ENCODE peak calls at places on chromosomes 5 and 9, in six cellular contexts. N, P, A, W, T and F are unnamed samples.

GRCh38 chr5:102733534-102733933 is 21.6 kb upstream of the PAM start:
- DNase-seq in N (no peak), P (no peak), A (no peak), W (no peak), T (no peak), F (no peak)

GRCh38 chr5:38591450-38591849 is 35.0 kb upstream of the LIFR start:
- DNase-seq in N (no peak), P (peak), A (no peak), W (peak), T (no peak), F (no peak)

GRCh38 chr9:752201-752600 is 89.3 kb upstream of the DMRT1 start:
- DNase-seq in N (no peak), P (peak), A (no peak), W (peak), T (no peak), F (no peak)

GRCh38 chr9:136848393-136849037 is 694 bp upstream of the PHPT1 start:
- DNase-seq in N (no peak), P (no peak), A (no peak), W (peak), T (peak), F (peak)

GRCh38 chr5:132055441-132055807 is 5.0 kb upstream of the IL3 start:
- DNase-seq in N (no peak), P (no peak), A (no peak), W (no peak), T (no peak), F (no peak)

GRCh38 chr5:95842955-95843544 is 20.5 kb upstream of the GLRX start:
- DNase-seq in N (peak), P (peak), A (no peak), W (peak), T (no peak), F (peak)

GRCh38 chr5:75037106-75037505 is 15.3 kb downstream of the GCNT4 start:
- DNase-seq in N (no peak), P (peak), A (no peak), W (peak), T (no peak), F (peak)

GRCh38 chr9:25677301-25678146 is 720 bp downstream of the TUSC1 start:
- DNase-seq in N (peak), P (peak), A (peak), W (peak), T (peak), F (peak)

GRCh38 chr9:4581861-4582565 is 80.1 kb upstream of the PLPP6 start:
- DNase-seq in N (no peak), P (no peak), A (no peak), W (no peak), T (no peak), F (no peak)

GRCh38 chr5:79886940-79887339 is 104.1 kb downstream of the MTX3 start:
- DNase-seq in N (no peak), P (no peak), A (no peak), W (no peak), T (no peak), F (no peak)

GRCh38 chr9:136847065-136847826 is 2.0 kb upstream of the PHPT1 start:
- DNase-seq in N (no peak), P (peak), A (no peak), W (peak), T (peak), F (no peak)

GRCh38 chr5:150142189-150142788 is 13.4 kb downstream of the PDGFRB start:
- DNase-seq in N (no peak), P (no peak), A (no peak), W (peak), T (peak), F (no peak)

GRCh38 chr9:37200572-37201005 is 80.2 kb downstream of the ZCCHC7 start:
- DNase-seq in N (no peak), P (peak), A (no peak), W (peak), T (no peak), F (no peak)

GRCh38 chr9:117616436-117616835 is 87.8 kb upstream of the TLR4 start:
- DNase-seq in N (no peak), P (no peak), A (no peak), W (no peak), T (no peak), F (no peak)